ENCODE peak calls at places on chromosomes 2 and 18, in four cellular contexts. One of them, this sample, is unnamed.

GRCh38 chr2:68594674-68595492 is 48.5 kb upstream of the PROKR1 start:
- DNase-seq in GM12865: peak
- DNase-seq in HFFc6: peak
- DNase-seq in WTC11: peak
- DNase-seq in this sample: peak

GRCh38 chr18:12606592-12607315 is 51.2 kb downstream of the SPIRE1 start:
- DNase-seq in GM12865: no peak
- DNase-seq in WTC11: no peak
- DNase-seq in HFFc6: peak
- DNase-seq in this sample: peak

GRCh38 chr18:23828426-23828825 is 139.2 kb downstream of the LAMA3 start:
- DNase-seq in GM12865: peak
- DNase-seq in WTC11: no peak
- DNase-seq in HFFc6: peak
- DNase-seq in this sample: peak

GRCh38 chr2:109614715-109615636 is 812 bp downstream of the SOWAHC start:
- DNase-seq in HFFc6: no peak
- DNase-seq in WTC11: peak
- DNase-seq in GM12865: no peak
- DNase-seq in this sample: no peak

GRCh38 chr2:57804971-57805370 is 241.6 kb upstream of the VRK2 start:
- DNase-seq in HFFc6: no peak
- DNase-seq in GM12865: no peak
- DNase-seq in WTC11: no peak
- DNase-seq in this sample: no peak

GRCh38 chr2:67834482-67834881 is 228.3 kb downstream of the C1D start:
- DNase-seq in WTC11: no peak
- DNase-seq in HFFc6: no peak
- DNase-seq in GM12865: no peak
- DNase-seq in this sample: no peak

GRCh38 chr18:79609021-79609461 is 70.6 kb upstream of the CTDP1 start:
- DNase-seq in HFFc6: no peak
- DNase-seq in GM12865: no peak
- DNase-seq in WTC11: no peak
- DNase-seq in this sample: no peak

GRCh38 chr2:238130696-238131628 is 7.5 kb upstream of the KLHL30 start:
- DNase-seq in HFFc6: no peak
- DNase-seq in WTC11: no peak
- DNase-seq in GM12865: no peak
- DNase-seq in this sample: no peak

GRCh38 chr2:30208453-30208852 is 22.9 kb upstream of the LBH start:
- DNase-seq in HFFc6: peak
- DNase-seq in WTC11: peak
- DNase-seq in GM12865: peak
- DNase-seq in this sample: no peak

GRCh38 chr2:131125195-131125757 is 20.1 kb downstream of the PLEKHB2 start:
- DNase-seq in GM12865: no peak
- DNase-seq in HFFc6: no peak
- DNase-seq in WTC11: no peak
- DNase-seq in this sample: no peak

GRCh38 chr2:40317047-40317446 is 134.8 kb downstream of the SLC8A1 start:
- DNase-seq in GM12865: no peak
- DNase-seq in HFFc6: no peak
- DNase-seq in WTC11: no peak
- DNase-seq in this sample: no peak

GRCh38 chr2:172772637-172773036 is 37.0 kb downstream of the RAPGEF4 start:
- DNase-seq in GM12865: no peak
- DNase-seq in HFFc6: peak
- DNase-seq in WTC11: no peak
- DNase-seq in this sample: peak
- TF ChIP-seq CTCF in GM12865: no peak
- TF ChIP-seq CTCF in HFFc6: no peak
- TF ChIP-seq CTCF in WTC11: no peak
- TF ChIP-seq CTCF in this sample: no peak

GRCh38 chr2:196404276-196404675 is 232.9 kb upstream of the STK17B start:
- DNase-seq in WTC11: no peak
- DNase-seq in HFFc6: no peak
- DNase-seq in GM12865: no peak
- DNase-seq in this sample: no peak
- TF ChIP-seq CTCF in WTC11: no peak
- TF ChIP-seq CTCF in HFFc6: no peak
- TF ChIP-seq CTCF in GM12865: no peak
- TF ChIP-seq CTCF in this sample: no peak

DNA sequence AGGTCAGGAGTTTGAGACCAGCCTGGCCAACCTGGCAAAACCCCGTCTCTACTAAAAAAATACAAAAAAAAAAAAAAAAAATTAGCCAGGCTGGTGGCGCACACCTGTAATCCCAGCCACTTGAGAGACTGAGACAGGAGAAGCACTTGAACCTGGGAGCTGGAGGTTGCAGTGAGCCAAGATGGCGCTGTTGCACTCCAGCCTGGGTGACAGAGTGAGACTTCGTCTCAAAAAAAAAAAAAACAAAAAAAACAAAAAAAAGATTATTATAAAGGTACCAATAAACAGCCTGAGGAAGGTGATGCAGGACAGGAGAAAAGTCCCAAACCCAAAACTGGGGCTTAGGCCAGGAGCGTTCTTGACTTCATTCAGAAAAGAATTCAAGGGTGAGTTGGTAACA is 1596.4 kb upstream of the CELF4 start:
- DNase-seq in WTC11: peak
- DNase-seq in HFFc6: no peak
- DNase-seq in GM12865: no peak
- DNase-seq in this sample: no peak
- TF ChIP-seq CTCF in WTC11: no peak
- TF ChIP-seq CTCF in HFFc6: no peak
- TF ChIP-seq CTCF in GM12865: no peak
- TF ChIP-seq CTCF in this sample: peak

GRCh38 chr2:12043131-12043530 is 296.7 kb downstream of the LPIN1 start:
- DNase-seq in WTC11: no peak
- DNase-seq in HFFc6: no peak
- DNase-seq in GM12865: no peak
- DNase-seq in this sample: no peak

GRCh38 chr2:12046641-12047040 is 300.2 kb downstream of the LPIN1 start:
- DNase-seq in WTC11: no peak
- DNase-seq in GM12865: no peak
- DNase-seq in HFFc6: peak
- DNase-seq in this sample: no peak

GRCh38 chr2:12045864-12046291 is 299.4 kb downstream of the LPIN1 start:
- DNase-seq in HFFc6: no peak
- DNase-seq in GM12865: peak
- DNase-seq in WTC11: no peak
- DNase-seq in this sample: no peak

GRCh38 chr2:12047761-12048160 is 301.3 kb downstream of the LPIN1 start:
- DNase-seq in GM12865: peak
- DNase-seq in HFFc6: no peak
- DNase-seq in WTC11: no peak
- DNase-seq in this sample: no peak

DNA sequence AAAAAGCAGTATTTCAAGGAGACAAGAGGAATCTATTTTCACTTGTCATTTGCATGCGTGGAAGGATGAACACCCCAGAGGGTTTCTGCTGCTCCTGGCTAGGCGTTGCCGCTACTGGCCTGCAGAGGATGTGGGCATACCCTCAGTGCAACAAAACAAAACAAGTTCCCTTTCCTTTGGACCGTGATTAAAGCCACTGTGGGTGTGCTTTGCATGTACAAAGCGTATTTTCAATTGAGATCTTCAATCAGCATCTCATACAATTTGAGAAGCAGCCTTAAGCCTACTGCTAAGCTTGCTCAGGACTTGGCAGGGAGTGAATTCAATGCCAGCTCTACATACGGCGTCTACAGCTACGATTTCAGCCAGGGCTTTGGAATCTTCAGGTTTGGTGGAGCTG is 298.4 kb downstream of the LPIN1 start:
- DNase-seq in WTC11: no peak
- DNase-seq in GM12865: peak
- DNase-seq in HFFc6: no peak
- DNase-seq in this sample: no peak
- TF ChIP-seq CTCF in WTC11: no peak
- TF ChIP-seq CTCF in GM12865: no peak
- TF ChIP-seq CTCF in HFFc6: no peak
- TF ChIP-seq CTCF in this sample: no peak

GRCh38 chr2:210617732-210618330 is 61.4 kb downstream of the CPS1 start:
- DNase-seq in HFFc6: peak
- DNase-seq in WTC11: no peak
- DNase-seq in GM12865: peak
- DNase-seq in this sample: peak
- TF ChIP-seq CTCF in HFFc6: peak
- TF ChIP-seq CTCF in WTC11: peak
- TF ChIP-seq CTCF in GM12865: peak
- TF ChIP-seq CTCF in this sample: peak

GRCh38 chr2:53463771-53464726 is 303.6 kb upstream of the CHAC2 start:
- DNase-seq in HFFc6: no peak
- DNase-seq in GM12865: no peak
- DNase-seq in WTC11: no peak
- DNase-seq in this sample: no peak

GRCh38 chr2:53455094-53455493 is 312.5 kb upstream of the CHAC2 start:
- DNase-seq in HFFc6: no peak
- DNase-seq in GM12865: no peak
- DNase-seq in WTC11: no peak
- DNase-seq in this sample: no peak

DNA sequence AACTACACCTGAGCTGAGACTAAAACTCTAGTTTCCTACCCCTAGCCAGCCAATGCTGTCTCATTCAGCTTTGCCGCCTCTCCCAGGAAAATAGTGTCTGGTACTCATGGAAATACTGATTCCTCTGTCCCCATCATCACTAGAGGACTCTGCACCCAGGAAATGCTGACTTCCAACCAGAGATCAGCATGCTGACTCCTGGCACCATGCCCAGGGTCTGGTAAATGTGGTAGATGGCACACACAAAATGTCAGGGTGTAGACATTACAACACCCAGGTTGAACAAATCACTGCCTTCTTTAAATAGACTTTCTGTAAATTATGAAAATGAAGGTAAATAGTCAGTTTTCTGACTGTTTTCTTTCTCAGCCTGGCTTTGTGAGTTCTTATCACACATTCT is 307.3 kb upstream of the CHAC2 start:
- DNase-seq in WTC11: no peak
- DNase-seq in HFFc6: no peak
- DNase-seq in GM12865: no peak
- DNase-seq in this sample: peak
- TF ChIP-seq CTCF in WTC11: no peak
- TF ChIP-seq CTCF in HFFc6: no peak
- TF ChIP-seq CTCF in GM12865: no peak
- TF ChIP-seq CTCF in this sample: peak

GRCh38 chr2:63494100-63494499 is 94.2 kb downstream of the WDPCP start:
- DNase-seq in WTC11: no peak
- DNase-seq in HFFc6: no peak
- DNase-seq in GM12865: no peak
- DNase-seq in this sample: no peak

GRCh38 chr2:63484901-63485300 is 103.4 kb downstream of the WDPCP start:
- DNase-seq in HFFc6: no peak
- DNase-seq in WTC11: no peak
- DNase-seq in GM12865: no peak
- DNase-seq in this sample: no peak

GRCh38 chr2:63484481-63484880 is 103.8 kb downstream of the WDPCP start:
- DNase-seq in GM12865: no peak
- DNase-seq in WTC11: no peak
- DNase-seq in HFFc6: no peak
- DNase-seq in this sample: no peak

GRCh38 chr2:63486861-63487290 is 101.4 kb downstream of the WDPCP start:
- DNase-seq in HFFc6: no peak
- DNase-seq in WTC11: no peak
- DNase-seq in GM12865: peak
- DNase-seq in this sample: no peak

GRCh38 chr2:63488118-63488713 is 100.1 kb downstream of the WDPCP start:
- DNase-seq in WTC11: no peak
- DNase-seq in GM12865: peak
- DNase-seq in HFFc6: peak
- DNase-seq in this sample: no peak
- TF ChIP-seq CTCF in WTC11: peak
- TF ChIP-seq CTCF in GM12865: peak
- TF ChIP-seq CTCF in HFFc6: peak
- TF ChIP-seq CTCF in this sample: peak

GRCh38 chr18:66143029-66143428 is 392.2 kb downstream of the CDH7 start:
- DNase-seq in WTC11: no peak
- DNase-seq in HFFc6: no peak
- DNase-seq in GM12865: no peak
- DNase-seq in this sample: no peak

GRCh38 chr18:66136039-66136438 is 385.2 kb downstream of the CDH7 start:
- DNase-seq in GM12865: no peak
- DNase-seq in HFFc6: no peak
- DNase-seq in WTC11: no peak
- DNase-seq in this sample: no peak

GRCh38 chr18:66141716-66142115 is 390.9 kb downstream of the CDH7 start:
- DNase-seq in HFFc6: no peak
- DNase-seq in WTC11: no peak
- DNase-seq in GM12865: no peak
- DNase-seq in this sample: no peak

GRCh38 chr18:66138642-66139041 is 387.8 kb downstream of the CDH7 start:
- DNase-seq in GM12865: no peak
- DNase-seq in HFFc6: no peak
- DNase-seq in WTC11: no peak
- DNase-seq in this sample: no peak
- TF ChIP-seq CTCF in GM12865: no peak
- TF ChIP-seq CTCF in HFFc6: no peak
- TF ChIP-seq CTCF in WTC11: no peak
- TF ChIP-seq CTCF in this sample: no peak

This sample was measured in epithelial cell of proximal tubule.